ENCODE peak calls at places on chromosomes 6 and 20, in six cellular contexts. Z, W, N, U, X and P are unnamed samples.

GRCh38 chr6:169215201-169215661 is 38.4 kb downstream of the THBS2 start:
- DNase-seq in U (no peak), X (no peak), N (peak; percentile 45), Z (no peak), W (no peak), P (no peak)

GRCh38 chr6:53065266-53066058 is at the start of gene FBXO9:
- DNase-seq in X (peak; percentile 85), Z (no peak), U (peak; percentile 55), N (no peak), W (peak; percentile 58), P (peak; percentile 50)

GRCh38 chr20:37933797-37934633 is 31.1 kb downstream of the VSTM2L start:
- DNase-seq in W (no peak), Z (no peak), N (no peak), U (no peak), X (no peak), P (no peak)

GRCh38 chr6:116385462-116385807 is 14.7 kb downstream of the DSE start:
- DNase-seq in Z (no peak), W (no peak), N (peak; percentile 65), U (no peak), X (no peak), P (peak; percentile 74)

GRCh38 chr6:13295576-13295975 is 32.8 kb downstream of the TBC1D7 start:
- DNase-seq in N (no peak), X (no peak), Z (no peak), U (no peak), W (no peak), P (no peak)

GRCh38 chr6:15504581-15505350 is 158.1 kb downstream of the DTNBP1 start:
- DNase-seq in W (peak; percentile 40), U (peak; percentile 43), N (peak; percentile 99), X (no peak), Z (peak; percentile 66), P (peak; percentile 96)

GRCh38 chr20:13883425-13883824 is 98.6 kb downstream of the NDUFAF5 start:
- DNase-seq in W (peak; percentile 61), N (no peak), U (no peak), X (no peak), Z (no peak), P (no peak)

GRCh38 chr6:33630014-33630413 is 8.9 kb downstream of the ITPR3 start:
- DNase-seq in U (no peak), W (peak; percentile 79), Z (no peak), N (no peak), X (no peak), P (no peak)

GRCh38 chr6:2510341-2510740 is 240.4 kb downstream of the MYLK4 start:
- DNase-seq in Z (no peak), N (no peak), U (no peak), X (no peak), W (no peak), P (no peak)

GRCh38 chr20:49320460-49320859 is 42.6 kb upstream of the ZNFX1 start:
- DNase-seq in Z (no peak), U (no peak), X (no peak), W (no peak), N (peak; percentile 71), P (peak; percentile 51)